ENCODE peak calls at places on chromosomes 13 and 19, in four cellular contexts. J is cardiac muscle cell; M is neural progenitor cell; W is CD4-positive, CD25-positive, alpha-beta regulatory T cell. T is an unnamed sample.
A peak's percentile ranks its signal among the peaks of the same experiment; 100 is the strongest.

GRCh38 chr13:107882708-107883560 is 332.4 kb downstream of the LIG4 start:
- DNase-seq in J (no peak), M (no peak), W (no peak), T (no peak)

GRCh38 chr13:108435393-108436149 is 166.1 kb downstream of the TNFSF13B start:
- DNase-seq in J (no peak), M (no peak), W (no peak), T (no peak)

GRCh38 chr13:22926176-22927007 is 254.4 kb upstream of the SGCG start:
- DNase-seq in J (peak; percentile 84), M (peak; percentile 27), W (no peak), T (no peak)

GRCh38 chr13:24680258-24680920 is at the start of gene ATP12A:
- DNase-seq in J (no peak), M (peak; percentile 81), W (no peak), T (peak; percentile 7)

GRCh38 chr19:5099822-5100221 is 130.9 kb downstream of the KDM4B start:
- DNase-seq in J (no peak), M (no peak), W (no peak), T (no peak)

GRCh38 chr13:20772401-20773131 is 1.2 kb downstream of the EEF1AKMT1 start:
- DNase-seq in J (peak; percentile 67), M (no peak), W (no peak), T (peak; percentile 26)

GRCh38 chr19:12034196-12034595 is 1.3 kb downstream of the ZNF433 start:
- DNase-seq in J (no peak), M (no peak), W (no peak), T (no peak)

GRCh38 chr13:45683701-45684100 is 18.4 kb upstream of the CBY2 start:
- DNase-seq in J (no peak), M (peak; percentile 28), W (no peak), T (no peak)

GRCh38 chr13:77429320-77430142 is 102.6 kb upstream of the MYCBP2 start:
- DNase-seq in J (no peak), M (no peak), W (no peak), T (no peak)

GRCh38 chr19:44602071-44602470 is 11.3 kb upstream of the IGSF23 start:
- DNase-seq in J (no peak), M (no peak), W (no peak), T (no peak)

GRCh38 chr13:32039488-32040013 is 8.0 kb downstream of the FRY start:
- DNase-seq in J (no peak), M (no peak), W (no peak), T (no peak)

GRCh38 chr13:77620138-77620537 is 77.3 kb upstream of the SLAIN1 start:
- DNase-seq in J (no peak), M (no peak), W (no peak), T (peak; percentile 68)

GRCh38 chr19:39588066-39588465 is 14.3 kb upstream of the LGALS13 start:
- DNase-seq in J (no peak), M (no peak), W (no peak), T (no peak)

GRCh38 chr19:43719918-43720317 is 4.0 kb downstream of the IRGC start:
- DNase-seq in J (no peak), M (no peak), W (no peak), T (no peak)

GRCh38 chr19:16520074-16520973 is 21.9 kb downstream of the CHERP start:
- DNase-seq in J (no peak), M (no peak), W (no peak), T (no peak)

GRCh38 chr19:29404951-29405727 is 120.7 kb upstream of the VSTM2B start:
- DNase-seq in J (no peak), M (peak; percentile 94), W (no peak), T (no peak)

GRCh38 chr13:49749852-49750251 is 42.6 kb downstream of the KPNA3 start:
- DNase-seq in J (no peak), M (no peak), W (no peak), T (no peak)

GRCh38 chr19:39131255-39131755 is 5.7 kb downstream of the PAK4 start:
- DNase-seq in J (peak; percentile 31), M (no peak), W (no peak), T (no peak)

GRCh38 chr13:41905600-41906254 is 55.2 kb downstream of the VWA8 start:
- DNase-seq in J (peak; percentile 53), M (peak; percentile 35), W (peak; percentile 42), T (peak; percentile 48)

GRCh38 chr19:39949026-39949747 is 14.8 kb upstream of the FCGBP start:
- DNase-seq in J (no peak), M (no peak), W (no peak), T (no peak)

GRCh38 chr19:1956868-1957492 is 16.0 kb downstream of the CSNK1G2 start:
- DNase-seq in J (no peak), M (peak; percentile 40), W (no peak), T (no peak)
- H3K4me1 ChIP-seq in J (no peaks in the 10 kb centered on the region), M (peaks cover 12% of the 10 kb centered on the region), W (no peaks in the 10 kb centered on the region), T (no peaks in the 10 kb centered on the region)

DNA sequence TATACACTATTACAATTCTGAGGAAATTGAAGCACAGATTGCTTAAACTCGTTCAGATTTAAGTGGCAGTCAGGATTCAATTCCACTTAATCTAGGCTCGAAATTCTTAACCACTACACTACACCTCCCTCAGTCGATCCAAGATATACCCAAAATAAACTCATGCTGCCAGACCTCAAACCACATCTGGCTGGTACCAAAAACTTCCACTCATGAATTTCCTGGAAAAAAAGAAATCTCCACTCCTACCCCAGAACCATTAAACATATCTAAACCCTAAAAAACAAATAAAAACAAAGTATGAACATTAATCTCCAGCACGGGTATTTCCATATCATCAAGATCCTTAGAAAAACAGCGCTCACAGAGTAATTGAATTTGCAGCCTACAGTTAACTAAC is 1.1 kb downstream of the ZFP30 start:
- DNase-seq in J (peak; percentile 21), M (no peak), W (no peak), T (peak; percentile 5)
- H3K4me3 ChIP-seq in J (peak overlapping the region; percentile 63), M (peak overlapping the region; percentile 68), W (peak overlapping the region; percentile 91), T (peak overlapping the region; percentile 78)

GRCh38 chr19:8501547-8501946 is 893 bp downstream of the PRAM1 start:
- DNase-seq in J (no peak), M (no peak), W (no peak), T (no peak)
- H3K27ac ChIP-seq in J (no peak overlapping the region), M (no peak overlapping the region), W (no peak overlapping the region), T (no peak overlapping the region)

GRCh38 chr13:98094678-98095266 is 48.1 kb upstream of the FARP1 start:
- DNase-seq in J (no peak), M (no peak), W (no peak), T (no peak)

GRCh38 chr13:98099627-98100026 is 43.3 kb upstream of the FARP1 start:
- DNase-seq in J (no peak), M (no peak), W (no peak), T (no peak)

GRCh38 chr13:98098511-98098910 is 44.4 kb upstream of the FARP1 start:
- DNase-seq in J (peak; percentile 9), M (no peak), W (no peak), T (peak; percentile 45)

GRCh38 chr13:98092888-98093287 is 50.0 kb upstream of the FARP1 start:
- DNase-seq in J (no peak), M (no peak), W (no peak), T (no peak)

GRCh38 chr13:98097749-98098148 is 45.1 kb upstream of the FARP1 start:
- DNase-seq in J (no peak), M (peak; percentile 67), W (no peak), T (no peak)
- H3K4me1 ChIP-seq in J (no peaks in the 10 kb centered on the region), M (peaks cover 13% of the 10 kb centered on the region), W (no peaks in the 10 kb centered on the region), T (no peaks in the 10 kb centered on the region)

GRCh38 chr19:51690359-51691121 is 2.6 kb upstream of the SPACA6 start:
- DNase-seq in J (peak; percentile 91), M (peak; percentile 87), W (peak; percentile 41), T (peak; percentile 80)
- H3K4me3 ChIP-seq in J (peak overlapping the region; percentile 54), M (peak overlapping the region; percentile 86), W (peak overlapping the region; percentile 37), T (peak overlapping the region; percentile 86)

GRCh38 chr13:110233181-110233641 is 73.7 kb downstream of the COL4A1 start:
- DNase-seq in J (peak; percentile 95), M (no peak), W (no peak), T (peak; percentile 67)
- H3K27ac ChIP-seq in J (no peak overlapping the region), M (no peak overlapping the region), W (no peak overlapping the region), T (no peak overlapping the region)

T was measured in A673.